ENCODE peak calls at places on chromosomes 1 and 21, in four cellular contexts. H is NCI-H774; N is T-helper 17 cell; K is activated naive CD8-positive, alpha-beta T cell treated with anti-CD3 and anti-CD28 coated beads for 36 hours. B is an unnamed sample.

GRCh38 chr1:109959974-109960744 is 24.4 kb upstream of the AHCYL1 start:
- DNase-seq in H (peak), N (no peak), K (no peak), B (no peak)

GRCh38 chr1:197982266-197982665 is 65.1 kb downstream of the LHX9 start:
- DNase-seq in H (no peak), N (no peak), K (no peak), B (no peak)

GRCh38 chr1:223207293-223208066 is 64.4 kb upstream of the TLR5 start:
- DNase-seq in H (no peak), N (no peak), K (no peak), B (no peak)

GRCh38 chr1:209618756-209619420 is 33.3 kb downstream of the LAMB3 start:
- DNase-seq in H (no peak), N (no peak), K (no peak), B (no peak)

GRCh38 chr1:222369991-222370910 is 177.7 kb downstream of the HHIPL2 start:
- DNase-seq in H (no peak), N (no peak), K (no peak), B (no peak)

GRCh38 chr21:43188712-43189151 is 19.9 kb downstream of the CRYAA start:
- DNase-seq in H (no peak), N (no peak), K (no peak), B (no peak)

GRCh38 chr21:45448810-45449657 is 44.1 kb downstream of the COL18A1 start:
- DNase-seq in H (no peak), N (no peak), K (no peak), B (no peak)

GRCh38 chr1:86429830-86430229 is 5.9 kb downstream of the CLCA2 start:
- DNase-seq in H (no peak), N (no peak), K (no peak), B (no peak)

GRCh38 chr1:197696372-197696771 is 78.9 kb downstream of the DENND1B start:
- DNase-seq in H (no peak), N (no peak), K (no peak), B (no peak)

GRCh38 chr1:150695561-150695960 is 1.4 kb downstream of the GOLPH3L start:
- DNase-seq in H (no peak), N (no peak), K (no peak), B (no peak)

GRCh38 chr1:21508580-21509350 is 458 bp upstream of the ALPL start:
- DNase-seq in H (no peak), N (peak), K (peak), B (peak)

GRCh38 chr1:3501856-3502665 is 47.6 kb downstream of the ARHGEF16 start:
- DNase-seq in H (no peak), N (peak), K (no peak), B (peak)

GRCh38 chr1:54581621-54582035 is 33.6 kb downstream of the ACOT11 start:
- DNase-seq in H (peak), N (no peak), K (no peak), B (no peak)

GRCh38 chr21:45611296-45611695 is 32.2 kb upstream of the PCBP3 start:
- DNase-seq in H (no peak), N (no peak), K (no peak), B (no peak)

GRCh38 chr21:44089001-44089911 is 17.9 kb upstream of the PWP2 start:
- DNase-seq in H (no peak), N (peak), K (peak), B (no peak)

GRCh38 chr21:37032877-37033471 is 26.5 kb downstream of the RIPPLY3 start:
- DNase-seq in H (no peak), N (no peak), K (no peak), B (no peak)

GRCh38 chr1:234047113-234047512 is 142.6 kb downstream of the SLC35F3 start:
- DNase-seq in H (peak), N (no peak), K (no peak), B (no peak)

GRCh38 chr1:241716915-241717651 is 65.0 kb downstream of the WDR64 start:
- DNase-seq in H (no peak), N (no peak), K (peak), B (no peak)

GRCh38 chr1:98406346-98407088 is 255.0 kb upstream of the SNX7 start:
- DNase-seq in H (no peak), N (no peak), K (no peak), B (no peak)

GRCh38 chr1:248841702-248842395 is 3.8 kb downstream of the ZNF672 start:
- DNase-seq in H (no peak), N (no peak), K (no peak), B (no peak)

GRCh38 chr1:51744506-51745303 is 127.8 kb downstream of the OSBPL9 start:
- DNase-seq in H (no peak), N (no peak), K (no peak), B (no peak)

GRCh38 chr1:156896490-156897033 is 3.0 kb downstream of the PEAR1 start:
- DNase-seq in H (no peak), N (no peak), K (no peak), B (no peak)

GRCh38 chr1:6690186-6690585 is 11.4 kb downstream of the DNAJC11 start:
- DNase-seq in H (no peak), N (no peak), K (no peak), B (no peak)

GRCh38 chr1:31688233-31688918 is 15.4 kb downstream of the COL16A1 start:
- DNase-seq in H (no peak), N (no peak), K (no peak), B (no peak)

GRCh38 chr1:66439028-66439427 is 94.9 kb upstream of the SGIP1 start:
- DNase-seq in H (no peak), N (no peak), K (no peak), B (peak)

GRCh38 chr21:42623684-42624083 is 29.7 kb upstream of the PDE9A start:
- DNase-seq in H (no peak), N (no peak), K (no peak), B (no peak)

B was measured in GM06990.